ENCODE peak calls at places on chromosomes 6 and 20, in nine cellular contexts. J, A, G, E, I, X, N, S and R are unnamed samples.

GRCh38 chr6:117817992-117818391 is 89.1 kb upstream of the SLC35F1 start:
- DNase-seq in J (no peak), A (no peak), G (no peak), E (no peak), I (no peak), X (no peak), N (no peak), S (no peak), R (no peak)

GRCh38 chr6:82842721-82843120 is 222.9 kb downstream of the UBE3D start:
- DNase-seq in J (peak; percentile 95), A (no peak), G (no peak), E (no peak), I (no peak), X (no peak), N (no peak), S (peak; percentile 66), R (peak; percentile 72)

GRCh38 chr6:15308445-15309213 is 62.8 kb downstream of the JARID2 start:
- DNase-seq in J (peak; percentile 76), A (no peak), G (no peak), E (no peak), I (no peak), X (no peak), N (no peak), S (no peak), R (no peak)

GRCh38 chr6:43544461-43544860 is 27.6 kb downstream of the POLR1C start:
- DNase-seq in J (no peak), A (no peak), G (no peak), E (no peak), I (no peak), X (no peak), N (no peak), S (no peak), R (no peak)

GRCh38 chr20:16236589-16237241 is 336.5 kb downstream of the KIF16B start:
- DNase-seq in J (no peak), A (no peak), G (no peak), E (no peak), I (no peak), X (no peak), N (no peak), S (no peak), R (no peak)

GRCh38 chr6:124052120-124052519 is 248.5 kb downstream of the NKAIN2 start:
- DNase-seq in J (no peak), A (no peak), G (no peak), E (no peak), I (no peak), X (no peak), N (no peak), S (no peak), R (no peak)

GRCh38 chr6:113833537-113833936 is 23.6 kb upstream of the MARCKS start:
- DNase-seq in J (peak; percentile 87), A (no peak), G (no peak), E (no peak), I (no peak), X (no peak), N (no peak), S (no peak), R (peak; percentile 36)

GRCh38 chr20:51116765-51117686 is 94.1 kb upstream of the KCNG1 start:
- DNase-seq in J (peak; percentile 35), A (no peak), G (no peak), E (no peak), I (no peak), X (no peak), N (no peak), S (no peak), R (peak; percentile 71)

GRCh38 chr6:15065603-15066002 is 180.3 kb upstream of the JARID2 start:
- DNase-seq in J (peak; percentile 69), A (no peak), G (no peak), E (no peak), I (no peak), X (no peak), N (no peak), S (no peak), R (no peak)

GRCh38 chr6:39426057-39426592 is 103.6 kb upstream of the KCNK16 start:
- DNase-seq in J (peak; percentile 80), A (peak; percentile 79), G (no peak), E (no peak), I (no peak), X (peak; percentile 69), N (no peak), S (peak; percentile 27), R (peak; percentile 14)

GRCh38 chr20:45336530-45337366 is 11.5 kb downstream of the SDC4 start:
- DNase-seq in J (peak; percentile 97), A (no peak), G (peak; percentile 85), E (no peak), I (no peak), X (no peak), N (no peak), S (peak; percentile 80), R (peak; percentile 97)

GRCh38 chr6:10269814-10270472 is 144.9 kb downstream of the TFAP2A start:
- DNase-seq in J (peak; percentile 34), A (no peak), G (no peak), E (no peak), I (no peak), X (no peak), N (no peak), S (no peak), R (no peak)

GRCh38 chr20:1107176-1107575 is 11.2 kb upstream of the PSMF1 start:
- DNase-seq in J (no peak), A (no peak), G (no peak), E (no peak), I (no peak), X (no peak), N (no peak), S (no peak), R (no peak)

GRCh38 chr6:123529843-123530242 is 106.9 kb downstream of the TRDN start:
- DNase-seq in J (peak; percentile 6), A (no peak), G (no peak), E (no peak), I (no peak), X (no peak), N (no peak), S (peak; percentile 52), R (peak; percentile 27)

GRCh38 chr20:19519461-19519860 is 238.6 kb upstream of the RIN2 start:
- DNase-seq in J (no peak), A (no peak), G (no peak), E (no peak), I (no peak), X (no peak), N (no peak), S (no peak), R (peak; percentile 82)